ENCODE peak calls at places on chromosomes 4 and X, in five cellular contexts. One of them, this sample, is unnamed.

GRCh38 chr4:99013402-99013843 is 17.9 kb downstream of the METAP1 start:
- DNase-seq in colonic mucosa: no peak
- DNase-seq in M059J: no peak
- DNase-seq in CD4-positive, alpha-beta memory T cell: no peak
- DNase-seq in effector CD4-positive, alpha-beta T cell: no peak
- DNase-seq in this sample: no peak

GRCh38 chrX:22025751-22026150 is 6.4 kb upstream of the PHEX start:
- DNase-seq in colonic mucosa: no peak
- DNase-seq in M059J: no peak
- DNase-seq in CD4-positive, alpha-beta memory T cell: no peak
- DNase-seq in effector CD4-positive, alpha-beta T cell: no peak
- DNase-seq in this sample: peak

GRCh38 chr4:1072830-1073446 is 40.4 kb downstream of the RNF212 start:
- DNase-seq in colonic mucosa: peak
- DNase-seq in M059J: peak
- DNase-seq in CD4-positive, alpha-beta memory T cell: peak
- DNase-seq in effector CD4-positive, alpha-beta T cell: peak
- DNase-seq in this sample: peak

GRCh38 chrX:153762636-153763173 is 1.3 kb upstream of the PLXNB3 start:
- DNase-seq in colonic mucosa: no peak
- DNase-seq in M059J: no peak
- DNase-seq in CD4-positive, alpha-beta memory T cell: no peak
- DNase-seq in effector CD4-positive, alpha-beta T cell: no peak
- DNase-seq in this sample: no peak

GRCh38 chr4:169009281-169010124 is 552 bp downstream of the CBR4 start:
- DNase-seq in colonic mucosa: peak
- DNase-seq in M059J: peak
- DNase-seq in CD4-positive, alpha-beta memory T cell: peak
- DNase-seq in effector CD4-positive, alpha-beta T cell: peak
- DNase-seq in this sample: peak

GRCh38 chr4:87026795-87027495 is 92.1 kb downstream of the AFF1 start:
- DNase-seq in colonic mucosa: no peak
- DNase-seq in M059J: no peak
- DNase-seq in CD4-positive, alpha-beta memory T cell: no peak
- DNase-seq in effector CD4-positive, alpha-beta T cell: no peak
- DNase-seq in this sample: no peak

GRCh38 chrX:139304471-139304870 is 226.1 kb upstream of the F9 start:
- DNase-seq in colonic mucosa: no peak
- DNase-seq in M059J: peak
- DNase-seq in CD4-positive, alpha-beta memory T cell: no peak
- DNase-seq in effector CD4-positive, alpha-beta T cell: no peak
- DNase-seq in this sample: no peak

GRCh38 chr4:8438743-8439142 is 1.8 kb downstream of the ACOX3 start:
- DNase-seq in colonic mucosa: no peak
- DNase-seq in M059J: no peak
- DNase-seq in CD4-positive, alpha-beta memory T cell: no peak
- DNase-seq in effector CD4-positive, alpha-beta T cell: no peak
- DNase-seq in this sample: no peak

GRCh38 chr4:152063301-152064235 is 302.8 kb upstream of the GATB start:
- DNase-seq in colonic mucosa: peak
- DNase-seq in M059J: no peak
- DNase-seq in CD4-positive, alpha-beta memory T cell: peak
- DNase-seq in effector CD4-positive, alpha-beta T cell: peak
- DNase-seq in this sample: peak

GRCh38 chrX:70139736-70140135 is 6.5 kb downstream of the IGBP1 start:
- DNase-seq in colonic mucosa: no peak
- DNase-seq in M059J: no peak
- DNase-seq in CD4-positive, alpha-beta memory T cell: no peak
- DNase-seq in effector CD4-positive, alpha-beta T cell: no peak
- DNase-seq in this sample: no peak

GRCh38 chr4:176894498-176894897 is 101.8 kb upstream of the VEGFC start:
- DNase-seq in colonic mucosa: no peak
- DNase-seq in M059J: peak
- DNase-seq in CD4-positive, alpha-beta memory T cell: no peak
- DNase-seq in effector CD4-positive, alpha-beta T cell: no peak
- DNase-seq in this sample: no peak

GRCh38 chrX:39845289-39845688 is 252.5 kb downstream of the BCOR start:
- DNase-seq in colonic mucosa: no peak
- DNase-seq in M059J: no peak
- DNase-seq in CD4-positive, alpha-beta memory T cell: no peak
- DNase-seq in effector CD4-positive, alpha-beta T cell: no peak
- DNase-seq in this sample: no peak